ENCODE peak calls at places on chromosomes 1 and 21, in eight cellular contexts. R is COR-L47, U is T-helper 2 cell, P is cardiac muscle cell, M is A549, W is trophoblast cell, C is memory B cell, A is iris pigment epithelial cell. L is an unnamed sample.

GRCh38 chr1:201471772-201472171 is 2.8 kb upstream of the PHLDA3 start:
- DNase-seq in R (no peak), U (no peak), P (no peak), M (no peak), W (no peak), C (no peak), A (no peak), L (peak)

GRCh38 chr1:112877741-112878140 is 78.3 kb downstream of the SLC16A1 start:
- DNase-seq in R (no peak), U (no peak), P (no peak), M (no peak), W (no peak), C (no peak), A (peak), L (peak)

GRCh38 chr1:8421721-8422120 is 103.8 kb downstream of the SLC45A1 start:
- DNase-seq in R (no peak), U (no peak), P (no peak), M (no peak), W (no peak), C (no peak), A (no peak), L (peak)

GRCh38 chr1:248804771-248805681 is 20.7 kb downstream of the SH3BP5L start:
- DNase-seq in R (no peak), U (no peak), P (peak), M (no peak), W (no peak), C (peak), A (no peak), L (no peak)

GRCh38 chr1:226946841-226947240 is 6.7 kb downstream of the COQ8A start:
- DNase-seq in R (no peak), U (no peak), P (no peak), M (no peak), W (no peak), C (no peak), A (no peak), L (no peak)

GRCh38 chr1:118945460-118945859 is 42.7 kb downstream of the TBX15 start:
- DNase-seq in R (peak), U (no peak), P (no peak), M (no peak), W (no peak), C (no peak), A (no peak), L (no peak)

GRCh38 chr21:25626752-25627151 is 12.3 kb upstream of the JAM2 start:
- DNase-seq in R (peak), U (no peak), P (no peak), M (no peak), W (peak), C (no peak), A (peak), L (no peak)

GRCh38 chr1:183870351-183871077 is 65.6 kb downstream of the RGL1 start:
- DNase-seq in R (no peak), U (no peak), P (no peak), M (no peak), W (no peak), C (no peak), A (peak), L (peak)

GRCh38 chr1:214609692-214610091 is 6.7 kb downstream of the CENPF start:
- DNase-seq in R (no peak), U (no peak), P (no peak), M (no peak), W (no peak), C (no peak), A (no peak), L (no peak)

GRCh38 chr1:245378352-245379144 is 223.8 kb downstream of the KIF26B start:
- DNase-seq in R (no peak), U (peak), P (no peak), M (no peak), W (peak), C (no peak), A (no peak), L (no peak)

GRCh38 chr1:173039621-173040020 is 11.1 kb downstream of the TNFSF18 start:
- DNase-seq in R (no peak), U (no peak), P (no peak), M (no peak), W (peak), C (no peak), A (no peak), L (peak)

GRCh38 chr1:156245451-156246232 is 2.2 kb downstream of the PAQR6 start:
- DNase-seq in R (peak), U (peak), P (no peak), M (no peak), W (peak), C (peak), A (no peak), L (peak)

GRCh38 chr1:67921725-67922489 is 88.6 kb upstream of the GNG12 start:
- DNase-seq in R (no peak), U (no peak), P (no peak), M (no peak), W (peak), C (no peak), A (peak), L (no peak)

GRCh38 chr1:25799758-25800537 is at the start of gene SELENON:
- DNase-seq in R (peak), U (no peak), P (peak), M (peak), W (peak), C (no peak), A (peak), L (peak)

GRCh38 chr21:35266546-35266945 is 217.4 kb upstream of the RUNX1 start:
- DNase-seq in R (no peak), U (no peak), P (no peak), M (no peak), W (peak), C (no peak), A (peak), L (no peak)

GRCh38 chr1:23168079-23168461 is 586 bp downstream of the LUZP1 start:
- DNase-seq in R (no peak), U (peak), P (peak), M (no peak), W (no peak), C (no peak), A (no peak), L (no peak)

GRCh38 chr1:2921970-2922686 is 99.1 kb upstream of the ACTRT2 start:
- DNase-seq in R (no peak), U (peak), P (no peak), M (peak), W (peak), C (no peak), A (no peak), L (no peak)

GRCh38 chr1:203675596-203676347 is 49.1 kb downstream of the ATP2B4 start:
- DNase-seq in R (no peak), U (peak), P (no peak), M (no peak), W (no peak), C (no peak), A (no peak), L (no peak)

GRCh38 chr1:230381049-230381467 is 45.1 kb downstream of the PGBD5 start:
- DNase-seq in R (no peak), U (no peak), P (no peak), M (no peak), W (no peak), C (no peak), A (no peak), L (no peak)

GRCh38 chr1:20726932-20727745 is 5.4 kb downstream of the SH2D5 start:
- DNase-seq in R (no peak), U (no peak), P (no peak), M (no peak), W (no peak), C (no peak), A (no peak), L (no peak)

GRCh38 chr1:34597877-34598514 is 156.9 kb upstream of the GJB5 start:
- DNase-seq in R (peak), U (peak), P (peak), M (peak), W (peak), C (peak), A (peak), L (peak)

GRCh38 chr1:26220199-26220912 is 13.6 kb upstream of the CEP85 start:
- DNase-seq in R (no peak), U (no peak), P (no peak), M (no peak), W (no peak), C (no peak), A (no peak), L (no peak)

GRCh38 chr21:41766883-41767605 is at the start of gene RIPK4:
- DNase-seq in R (peak), U (peak), P (peak), M (peak), W (peak), C (no peak), A (no peak), L (peak)

GRCh38 chr1:37752213-37752582 is 12.7 kb downstream of the EPHA10 start:
- DNase-seq in R (no peak), U (no peak), P (no peak), M (no peak), W (no peak), C (no peak), A (no peak), L (no peak)

GRCh38 chr21:42321845-42322244 is 6.6 kb upstream of the TFF3 start:
- DNase-seq in R (no peak), U (no peak), P (no peak), M (no peak), W (no peak), C (no peak), A (no peak), L (no peak)

GRCh38 chr1:101128211-101128727 is 102.7 kb upstream of the DPH5 start:
- DNase-seq in R (no peak), U (peak), P (no peak), M (no peak), W (no peak), C (peak), A (no peak), L (no peak)

GRCh38 chr1:172843444-172843843 is 184.5 kb downstream of the FASLG start:
- DNase-seq in R (no peak), U (no peak), P (no peak), M (no peak), W (no peak), C (no peak), A (no peak), L (no peak)

GRCh38 chr1:31714442-31715096 is 10.8 kb upstream of the COL16A1 start:
- DNase-seq in R (no peak), U (peak), P (peak), M (peak), W (peak), C (peak), A (peak), L (peak)

GRCh38 chr1:153699116-153699515 is 20.6 kb downstream of the NPR1 start:
- DNase-seq in R (no peak), U (no peak), P (no peak), M (no peak), W (peak), C (no peak), A (peak), L (peak)

GRCh38 chr1:51189421-51190073 is 46.5 kb upstream of the RNF11 start:
- DNase-seq in R (peak), U (peak), P (peak), M (peak), W (peak), C (peak), A (peak), L (peak)

GRCh38 chr1:156816561-156817328 is at the start of gene SH2D2A:
- DNase-seq in R (no peak), U (peak), P (no peak), M (no peak), W (peak), C (peak), A (no peak), L (no peak)

GRCh38 chr1:40848530-40849189 is 13.5 kb downstream of the CITED4 start:
- DNase-seq in R (peak), U (no peak), P (peak), M (peak), W (peak), C (no peak), A (peak), L (peak)

GRCh38 chr1:41631971-41632370 is 147.5 kb upstream of the EDN2 start:
- DNase-seq in R (no peak), U (no peak), P (no peak), M (no peak), W (no peak), C (no peak), A (peak), L (peak)

GRCh38 chr1:113579256-113580018 is 179.8 kb downstream of the PHTF1 start:
- DNase-seq in R (no peak), U (no peak), P (no peak), M (no peak), W (peak), C (no peak), A (no peak), L (peak)

GRCh38 chr1:28129150-28129549 is 40.7 kb upstream of the EYA3 start:
- DNase-seq in R (no peak), U (no peak), P (no peak), M (no peak), W (no peak), C (no peak), A (peak), L (peak)

GRCh38 chr1:52473039-52473438 is 68.6 kb downstream of the PRPF38A start:
- DNase-seq in R (no peak), U (no peak), P (no peak), M (no peak), W (no peak), C (no peak), A (no peak), L (no peak)

GRCh38 chr21:34367320-34367935 is 3.6 kb downstream of the KCNE2 start:
- DNase-seq in R (peak), U (peak), P (peak), M (peak), W (peak), C (peak), A (peak), L (peak)

L was measured in adipocyte.